ENCODE peak calls at places on chromosome 5, in eight cellular contexts. One of them, this sample, is unnamed.
A peak's percentile ranks its signal among the peaks of the same experiment; 100 is the strongest.

GRCh38 chr5:92163906-92164305 is 780.8 kb upstream of the ARRDC3 start:
- DNase-seq in activated CD4-positive, alpha-beta T cell treated with anti-CD3 and anti-CD28 coated beads for 24 hours: no peak
- DNase-seq in stimulated activated CD4-positive, alpha-beta T cell treated with anti-CD3 and anti-CD28 coated beads, Interleukin-15, amount 100 ng/mL, for 48 hours: no peak
- DNase-seq in MCF 10A: no peak
- DNase-seq in mammary epithelial cell: no peak
- DNase-seq in T-helper 9 cell: no peak
- DNase-seq in transverse colon: no peak
- DNase-seq in activated CD4-positive, CD25-positive, alpha-beta regulatory T cell treated with anti-CD3 and anti-CD28 coated beads, Interleukin-2, amount 50 U/mL, for 16 hours: no peak
- DNase-seq in this sample: no peak

GRCh38 chr5:55694152-55694830 is 17.8 kb downstream of the SLC38A9 start:
- DNase-seq in activated CD4-positive, CD25-positive, alpha-beta regulatory T cell treated with anti-CD3 and anti-CD28 coated beads, Interleukin-2, amount 50 U/mL, for 16 hours: no peak
- DNase-seq in MCF 10A: peak; percentile 40
- DNase-seq in transverse colon: no peak
- DNase-seq in T-helper 9 cell: no peak
- DNase-seq in stimulated activated CD4-positive, alpha-beta T cell treated with anti-CD3 and anti-CD28 coated beads, Interleukin-15, amount 100 ng/mL, for 48 hours: no peak
- DNase-seq in mammary epithelial cell: peak; percentile 36
- DNase-seq in activated CD4-positive, alpha-beta T cell treated with anti-CD3 and anti-CD28 coated beads for 24 hours: no peak
- DNase-seq in this sample: no peak

GRCh38 chr5:131169810-131170539 is 769 bp upstream of the LYRM7 start:
- DNase-seq in activated CD4-positive, alpha-beta T cell treated with anti-CD3 and anti-CD28 coated beads for 24 hours: no peak
- DNase-seq in stimulated activated CD4-positive, alpha-beta T cell treated with anti-CD3 and anti-CD28 coated beads, Interleukin-15, amount 100 ng/mL, for 48 hours: no peak
- DNase-seq in activated CD4-positive, CD25-positive, alpha-beta regulatory T cell treated with anti-CD3 and anti-CD28 coated beads, Interleukin-2, amount 50 U/mL, for 16 hours: no peak
- DNase-seq in mammary epithelial cell: no peak
- DNase-seq in T-helper 9 cell: no peak
- DNase-seq in transverse colon: no peak
- DNase-seq in MCF 10A: no peak
- DNase-seq in this sample: no peak

GRCh38 chr5:82987188-82987587 is 90.0 kb downstream of the TMEM167A start:
- DNase-seq in activated CD4-positive, alpha-beta T cell treated with anti-CD3 and anti-CD28 coated beads for 24 hours: no peak
- DNase-seq in activated CD4-positive, CD25-positive, alpha-beta regulatory T cell treated with anti-CD3 and anti-CD28 coated beads, Interleukin-2, amount 50 U/mL, for 16 hours: no peak
- DNase-seq in mammary epithelial cell: peak; percentile 58
- DNase-seq in MCF 10A: no peak
- DNase-seq in T-helper 9 cell: no peak
- DNase-seq in stimulated activated CD4-positive, alpha-beta T cell treated with anti-CD3 and anti-CD28 coated beads, Interleukin-15, amount 100 ng/mL, for 48 hours: no peak
- DNase-seq in transverse colon: no peak
- DNase-seq in this sample: no peak

GRCh38 chr5:133702773-133703770 is 90.7 kb upstream of the FSTL4 start:
- DNase-seq in stimulated activated CD4-positive, alpha-beta T cell treated with anti-CD3 and anti-CD28 coated beads, Interleukin-15, amount 100 ng/mL, for 48 hours: no peak
- DNase-seq in MCF 10A: no peak
- DNase-seq in T-helper 9 cell: no peak
- DNase-seq in activated CD4-positive, alpha-beta T cell treated with anti-CD3 and anti-CD28 coated beads for 24 hours: no peak
- DNase-seq in mammary epithelial cell: no peak
- DNase-seq in activated CD4-positive, CD25-positive, alpha-beta regulatory T cell treated with anti-CD3 and anti-CD28 coated beads, Interleukin-2, amount 50 U/mL, for 16 hours: no peak
- DNase-seq in transverse colon: no peak
- DNase-seq in this sample: no peak

GRCh38 chr5:60993875-60994571 is 49.0 kb downstream of the NDUFAF2 start:
- DNase-seq in T-helper 9 cell: no peak
- DNase-seq in activated CD4-positive, alpha-beta T cell treated with anti-CD3 and anti-CD28 coated beads for 24 hours: no peak
- DNase-seq in transverse colon: no peak
- DNase-seq in activated CD4-positive, CD25-positive, alpha-beta regulatory T cell treated with anti-CD3 and anti-CD28 coated beads, Interleukin-2, amount 50 U/mL, for 16 hours: no peak
- DNase-seq in stimulated activated CD4-positive, alpha-beta T cell treated with anti-CD3 and anti-CD28 coated beads, Interleukin-15, amount 100 ng/mL, for 48 hours: no peak
- DNase-seq in mammary epithelial cell: no peak
- DNase-seq in MCF 10A: no peak
- DNase-seq in this sample: no peak

GRCh38 chr5:55438931-55439477 is 95.8 kb downstream of the PLPP1 start:
- DNase-seq in MCF 10A: no peak
- DNase-seq in activated CD4-positive, alpha-beta T cell treated with anti-CD3 and anti-CD28 coated beads for 24 hours: no peak
- DNase-seq in activated CD4-positive, CD25-positive, alpha-beta regulatory T cell treated with anti-CD3 and anti-CD28 coated beads, Interleukin-2, amount 50 U/mL, for 16 hours: no peak
- DNase-seq in mammary epithelial cell: no peak
- DNase-seq in T-helper 9 cell: no peak
- DNase-seq in transverse colon: peak; percentile 23
- DNase-seq in stimulated activated CD4-positive, alpha-beta T cell treated with anti-CD3 and anti-CD28 coated beads, Interleukin-15, amount 100 ng/mL, for 48 hours: no peak
- DNase-seq in this sample: no peak

GRCh38 chr5:160439205-160439600 is 17.5 kb downstream of the PTTG1 start:
- DNase-seq in activated CD4-positive, CD25-positive, alpha-beta regulatory T cell treated with anti-CD3 and anti-CD28 coated beads, Interleukin-2, amount 50 U/mL, for 16 hours: peak; percentile 78
- DNase-seq in transverse colon: peak; percentile 94
- DNase-seq in MCF 10A: peak; percentile 84
- DNase-seq in stimulated activated CD4-positive, alpha-beta T cell treated with anti-CD3 and anti-CD28 coated beads, Interleukin-15, amount 100 ng/mL, for 48 hours: peak; percentile 88
- DNase-seq in T-helper 9 cell: peak; percentile 89
- DNase-seq in activated CD4-positive, alpha-beta T cell treated with anti-CD3 and anti-CD28 coated beads for 24 hours: peak; percentile 90
- DNase-seq in mammary epithelial cell: peak; percentile 70
- DNase-seq in this sample: peak; percentile 83

GRCh38 chr5:98108497-98108896 is 665.0 kb upstream of the RGMB start:
- DNase-seq in T-helper 9 cell: no peak
- DNase-seq in activated CD4-positive, CD25-positive, alpha-beta regulatory T cell treated with anti-CD3 and anti-CD28 coated beads, Interleukin-2, amount 50 U/mL, for 16 hours: no peak
- DNase-seq in stimulated activated CD4-positive, alpha-beta T cell treated with anti-CD3 and anti-CD28 coated beads, Interleukin-15, amount 100 ng/mL, for 48 hours: no peak
- DNase-seq in activated CD4-positive, alpha-beta T cell treated with anti-CD3 and anti-CD28 coated beads for 24 hours: no peak
- DNase-seq in mammary epithelial cell: peak; percentile 83
- DNase-seq in MCF 10A: peak; percentile 54
- DNase-seq in transverse colon: no peak
- DNase-seq in this sample: no peak

GRCh38 chr5:116442095-116442534 is 132.5 kb downstream of the SEMA6A start:
- DNase-seq in activated CD4-positive, alpha-beta T cell treated with anti-CD3 and anti-CD28 coated beads for 24 hours: no peak
- DNase-seq in transverse colon: peak; percentile 42
- DNase-seq in T-helper 9 cell: no peak
- DNase-seq in stimulated activated CD4-positive, alpha-beta T cell treated with anti-CD3 and anti-CD28 coated beads, Interleukin-15, amount 100 ng/mL, for 48 hours: no peak
- DNase-seq in mammary epithelial cell: peak; percentile 80
- DNase-seq in MCF 10A: peak; percentile 76
- DNase-seq in activated CD4-positive, CD25-positive, alpha-beta regulatory T cell treated with anti-CD3 and anti-CD28 coated beads, Interleukin-2, amount 50 U/mL, for 16 hours: no peak
- DNase-seq in this sample: no peak

GRCh38 chr5:8061140-8061469 is 192.2 kb downstream of the MTRR start:
- DNase-seq in transverse colon: no peak
- DNase-seq in activated CD4-positive, CD25-positive, alpha-beta regulatory T cell treated with anti-CD3 and anti-CD28 coated beads, Interleukin-2, amount 50 U/mL, for 16 hours: no peak
- DNase-seq in mammary epithelial cell: no peak
- DNase-seq in T-helper 9 cell: no peak
- DNase-seq in activated CD4-positive, alpha-beta T cell treated with anti-CD3 and anti-CD28 coated beads for 24 hours: no peak
- DNase-seq in stimulated activated CD4-positive, alpha-beta T cell treated with anti-CD3 and anti-CD28 coated beads, Interleukin-15, amount 100 ng/mL, for 48 hours: no peak
- DNase-seq in MCF 10A: no peak
- DNase-seq in this sample: no peak

GRCh38 chr5:32339198-32339597 is 26.5 kb upstream of the MTMR12 start:
- DNase-seq in MCF 10A: peak; percentile 56
- DNase-seq in activated CD4-positive, CD25-positive, alpha-beta regulatory T cell treated with anti-CD3 and anti-CD28 coated beads, Interleukin-2, amount 50 U/mL, for 16 hours: no peak
- DNase-seq in transverse colon: no peak
- DNase-seq in T-helper 9 cell: no peak
- DNase-seq in stimulated activated CD4-positive, alpha-beta T cell treated with anti-CD3 and anti-CD28 coated beads, Interleukin-15, amount 100 ng/mL, for 48 hours: no peak
- DNase-seq in activated CD4-positive, alpha-beta T cell treated with anti-CD3 and anti-CD28 coated beads for 24 hours: no peak
- DNase-seq in mammary epithelial cell: peak; percentile 33
- DNase-seq in this sample: no peak

GRCh38 chr5:142743677-142744441 is 26.3 kb upstream of the ARHGAP26 start:
- DNase-seq in mammary epithelial cell: peak; percentile 25
- DNase-seq in MCF 10A: no peak
- DNase-seq in activated CD4-positive, alpha-beta T cell treated with anti-CD3 and anti-CD28 coated beads for 24 hours: no peak
- DNase-seq in activated CD4-positive, CD25-positive, alpha-beta regulatory T cell treated with anti-CD3 and anti-CD28 coated beads, Interleukin-2, amount 50 U/mL, for 16 hours: no peak
- DNase-seq in T-helper 9 cell: no peak
- DNase-seq in transverse colon: no peak
- DNase-seq in stimulated activated CD4-positive, alpha-beta T cell treated with anti-CD3 and anti-CD28 coated beads, Interleukin-15, amount 100 ng/mL, for 48 hours: no peak
- DNase-seq in this sample: no peak

GRCh38 chr5:160787247-160787646 is 64.8 kb downstream of the ATP10B start:
- DNase-seq in MCF 10A: peak; percentile 57
- DNase-seq in T-helper 9 cell: no peak
- DNase-seq in stimulated activated CD4-positive, alpha-beta T cell treated with anti-CD3 and anti-CD28 coated beads, Interleukin-15, amount 100 ng/mL, for 48 hours: peak; percentile 3
- DNase-seq in mammary epithelial cell: peak; percentile 40
- DNase-seq in transverse colon: peak; percentile 81
- DNase-seq in activated CD4-positive, alpha-beta T cell treated with anti-CD3 and anti-CD28 coated beads for 24 hours: no peak
- DNase-seq in activated CD4-positive, CD25-positive, alpha-beta regulatory T cell treated with anti-CD3 and anti-CD28 coated beads, Interleukin-2, amount 50 U/mL, for 16 hours: no peak
- DNase-seq in this sample: peak; percentile 15

GRCh38 chr5:71782393-71782770 is 63.3 kb downstream of the CARTPT start:
- DNase-seq in activated CD4-positive, alpha-beta T cell treated with anti-CD3 and anti-CD28 coated beads for 24 hours: no peak
- DNase-seq in mammary epithelial cell: peak; percentile 17
- DNase-seq in MCF 10A: no peak
- DNase-seq in transverse colon: no peak
- DNase-seq in T-helper 9 cell: no peak
- DNase-seq in activated CD4-positive, CD25-positive, alpha-beta regulatory T cell treated with anti-CD3 and anti-CD28 coated beads, Interleukin-2, amount 50 U/mL, for 16 hours: no peak
- DNase-seq in stimulated activated CD4-positive, alpha-beta T cell treated with anti-CD3 and anti-CD28 coated beads, Interleukin-15, amount 100 ng/mL, for 48 hours: no peak
- DNase-seq in this sample: no peak

GRCh38 chr5:78566747-78567449 is 81.7 kb downstream of the LHFPL2 start:
- DNase-seq in MCF 10A: no peak
- DNase-seq in stimulated activated CD4-positive, alpha-beta T cell treated with anti-CD3 and anti-CD28 coated beads, Interleukin-15, amount 100 ng/mL, for 48 hours: no peak
- DNase-seq in activated CD4-positive, CD25-positive, alpha-beta regulatory T cell treated with anti-CD3 and anti-CD28 coated beads, Interleukin-2, amount 50 U/mL, for 16 hours: no peak
- DNase-seq in activated CD4-positive, alpha-beta T cell treated with anti-CD3 and anti-CD28 coated beads for 24 hours: no peak
- DNase-seq in mammary epithelial cell: peak; percentile 27
- DNase-seq in T-helper 9 cell: no peak
- DNase-seq in transverse colon: no peak
- DNase-seq in this sample: no peak

GRCh38 chr5:74575741-74576538 is 64.6 kb downstream of the ENC1 start:
- DNase-seq in transverse colon: no peak
- DNase-seq in stimulated activated CD4-positive, alpha-beta T cell treated with anti-CD3 and anti-CD28 coated beads, Interleukin-15, amount 100 ng/mL, for 48 hours: no peak
- DNase-seq in mammary epithelial cell: peak; percentile 92
- DNase-seq in activated CD4-positive, alpha-beta T cell treated with anti-CD3 and anti-CD28 coated beads for 24 hours: no peak
- DNase-seq in MCF 10A: peak; percentile 81
- DNase-seq in activated CD4-positive, CD25-positive, alpha-beta regulatory T cell treated with anti-CD3 and anti-CD28 coated beads, Interleukin-2, amount 50 U/mL, for 16 hours: no peak
- DNase-seq in T-helper 9 cell: no peak
- DNase-seq in this sample: no peak

GRCh38 chr5:26757941-26758340 is 280.4 kb downstream of the CDH9 start:
- DNase-seq in transverse colon: no peak
- DNase-seq in activated CD4-positive, CD25-positive, alpha-beta regulatory T cell treated with anti-CD3 and anti-CD28 coated beads, Interleukin-2, amount 50 U/mL, for 16 hours: no peak
- DNase-seq in activated CD4-positive, alpha-beta T cell treated with anti-CD3 and anti-CD28 coated beads for 24 hours: no peak
- DNase-seq in MCF 10A: peak; percentile 18
- DNase-seq in mammary epithelial cell: no peak
- DNase-seq in T-helper 9 cell: no peak
- DNase-seq in stimulated activated CD4-positive, alpha-beta T cell treated with anti-CD3 and anti-CD28 coated beads, Interleukin-15, amount 100 ng/mL, for 48 hours: no peak
- DNase-seq in this sample: no peak

GRCh38 chr5:180910735-180911134 is 11.8 kb downstream of the BTNL8 start:
- DNase-seq in MCF 10A: no peak
- DNase-seq in stimulated activated CD4-positive, alpha-beta T cell treated with anti-CD3 and anti-CD28 coated beads, Interleukin-15, amount 100 ng/mL, for 48 hours: no peak
- DNase-seq in activated CD4-positive, CD25-positive, alpha-beta regulatory T cell treated with anti-CD3 and anti-CD28 coated beads, Interleukin-2, amount 50 U/mL, for 16 hours: no peak
- DNase-seq in activated CD4-positive, alpha-beta T cell treated with anti-CD3 and anti-CD28 coated beads for 24 hours: no peak
- DNase-seq in mammary epithelial cell: peak; percentile 29
- DNase-seq in T-helper 9 cell: no peak
- DNase-seq in transverse colon: no peak
- DNase-seq in this sample: no peak

GRCh38 chr5:16467363-16468219 is 2.0 kb upstream of the ZNF622 start:
- DNase-seq in transverse colon: no peak
- DNase-seq in activated CD4-positive, alpha-beta T cell treated with anti-CD3 and anti-CD28 coated beads for 24 hours: no peak
- DNase-seq in activated CD4-positive, CD25-positive, alpha-beta regulatory T cell treated with anti-CD3 and anti-CD28 coated beads, Interleukin-2, amount 50 U/mL, for 16 hours: no peak
- DNase-seq in mammary epithelial cell: peak; percentile 80
- DNase-seq in MCF 10A: peak; percentile 46
- DNase-seq in stimulated activated CD4-positive, alpha-beta T cell treated with anti-CD3 and anti-CD28 coated beads, Interleukin-15, amount 100 ng/mL, for 48 hours: no peak
- DNase-seq in T-helper 9 cell: no peak
- DNase-seq in this sample: no peak

GRCh38 chr5:30100929-30101328 is 1092.6 kb upstream of the CDH6 start:
- DNase-seq in activated CD4-positive, alpha-beta T cell treated with anti-CD3 and anti-CD28 coated beads for 24 hours: no peak
- DNase-seq in activated CD4-positive, CD25-positive, alpha-beta regulatory T cell treated with anti-CD3 and anti-CD28 coated beads, Interleukin-2, amount 50 U/mL, for 16 hours: no peak
- DNase-seq in T-helper 9 cell: no peak
- DNase-seq in mammary epithelial cell: no peak
- DNase-seq in transverse colon: no peak
- DNase-seq in MCF 10A: peak; percentile 45
- DNase-seq in stimulated activated CD4-positive, alpha-beta T cell treated with anti-CD3 and anti-CD28 coated beads, Interleukin-15, amount 100 ng/mL, for 48 hours: no peak
- DNase-seq in this sample: no peak

GRCh38 chr5:65121880-65122436 is 353.2 kb downstream of the CWC27 start:
- DNase-seq in activated CD4-positive, CD25-positive, alpha-beta regulatory T cell treated with anti-CD3 and anti-CD28 coated beads, Interleukin-2, amount 50 U/mL, for 16 hours: no peak
- DNase-seq in stimulated activated CD4-positive, alpha-beta T cell treated with anti-CD3 and anti-CD28 coated beads, Interleukin-15, amount 100 ng/mL, for 48 hours: no peak
- DNase-seq in mammary epithelial cell: peak; percentile 75
- DNase-seq in T-helper 9 cell: no peak
- DNase-seq in transverse colon: no peak
- DNase-seq in activated CD4-positive, alpha-beta T cell treated with anti-CD3 and anti-CD28 coated beads for 24 hours: no peak
- DNase-seq in MCF 10A: peak; percentile 78
- DNase-seq in this sample: no peak

GRCh38 chr5:43386960-43387362 is 25.2 kb downstream of the CCL28 start:
- DNase-seq in stimulated activated CD4-positive, alpha-beta T cell treated with anti-CD3 and anti-CD28 coated beads, Interleukin-15, amount 100 ng/mL, for 48 hours: no peak
- DNase-seq in T-helper 9 cell: no peak
- DNase-seq in activated CD4-positive, alpha-beta T cell treated with anti-CD3 and anti-CD28 coated beads for 24 hours: no peak
- DNase-seq in MCF 10A: peak; percentile 63
- DNase-seq in mammary epithelial cell: peak; percentile 70
- DNase-seq in transverse colon: no peak
- DNase-seq in activated CD4-positive, CD25-positive, alpha-beta regulatory T cell treated with anti-CD3 and anti-CD28 coated beads, Interleukin-2, amount 50 U/mL, for 16 hours: no peak
- DNase-seq in this sample: no peak

GRCh38 chr5:19920761-19921160 is 67.2 kb downstream of the CDH18 start:
- DNase-seq in T-helper 9 cell: no peak
- DNase-seq in MCF 10A: peak; percentile 4
- DNase-seq in mammary epithelial cell: peak; percentile 26
- DNase-seq in activated CD4-positive, CD25-positive, alpha-beta regulatory T cell treated with anti-CD3 and anti-CD28 coated beads, Interleukin-2, amount 50 U/mL, for 16 hours: no peak
- DNase-seq in stimulated activated CD4-positive, alpha-beta T cell treated with anti-CD3 and anti-CD28 coated beads, Interleukin-15, amount 100 ng/mL, for 48 hours: no peak
- DNase-seq in transverse colon: no peak
- DNase-seq in activated CD4-positive, alpha-beta T cell treated with anti-CD3 and anti-CD28 coated beads for 24 hours: no peak
- DNase-seq in this sample: no peak

GRCh38 chr5:15609076-15609725 is 109.2 kb downstream of the FBXL7 start:
- DNase-seq in MCF 10A: no peak
- DNase-seq in activated CD4-positive, alpha-beta T cell treated with anti-CD3 and anti-CD28 coated beads for 24 hours: no peak
- DNase-seq in transverse colon: no peak
- DNase-seq in stimulated activated CD4-positive, alpha-beta T cell treated with anti-CD3 and anti-CD28 coated beads, Interleukin-15, amount 100 ng/mL, for 48 hours: no peak
- DNase-seq in T-helper 9 cell: no peak
- DNase-seq in activated CD4-positive, CD25-positive, alpha-beta regulatory T cell treated with anti-CD3 and anti-CD28 coated beads, Interleukin-2, amount 50 U/mL, for 16 hours: no peak
- DNase-seq in mammary epithelial cell: peak; percentile 33
- DNase-seq in this sample: no peak

GRCh38 chr5:68680376-68680775 is 413.4 kb upstream of the SLC30A5 start:
- DNase-seq in activated CD4-positive, alpha-beta T cell treated with anti-CD3 and anti-CD28 coated beads for 24 hours: no peak
- DNase-seq in stimulated activated CD4-positive, alpha-beta T cell treated with anti-CD3 and anti-CD28 coated beads, Interleukin-15, amount 100 ng/mL, for 48 hours: no peak
- DNase-seq in activated CD4-positive, CD25-positive, alpha-beta regulatory T cell treated with anti-CD3 and anti-CD28 coated beads, Interleukin-2, amount 50 U/mL, for 16 hours: no peak
- DNase-seq in MCF 10A: no peak
- DNase-seq in transverse colon: no peak
- DNase-seq in mammary epithelial cell: no peak
- DNase-seq in T-helper 9 cell: no peak
- DNase-seq in this sample: no peak

GRCh38 chr5:463952-464351 is 21.0 kb downstream of the EXOC3 start:
- DNase-seq in MCF 10A: no peak
- DNase-seq in transverse colon: peak; percentile 15
- DNase-seq in T-helper 9 cell: peak; percentile 52
- DNase-seq in activated CD4-positive, alpha-beta T cell treated with anti-CD3 and anti-CD28 coated beads for 24 hours: peak; percentile 59
- DNase-seq in mammary epithelial cell: no peak
- DNase-seq in activated CD4-positive, CD25-positive, alpha-beta regulatory T cell treated with anti-CD3 and anti-CD28 coated beads, Interleukin-2, amount 50 U/mL, for 16 hours: peak; percentile 76
- DNase-seq in stimulated activated CD4-positive, alpha-beta T cell treated with anti-CD3 and anti-CD28 coated beads, Interleukin-15, amount 100 ng/mL, for 48 hours: peak; percentile 53
- DNase-seq in this sample: no peak

GRCh38 chr5:55360190-55360589 is 52.4 kb downstream of the MTREX start:
- DNase-seq in activated CD4-positive, alpha-beta T cell treated with anti-CD3 and anti-CD28 coated beads for 24 hours: no peak
- DNase-seq in MCF 10A: peak; percentile 51
- DNase-seq in transverse colon: no peak
- DNase-seq in T-helper 9 cell: no peak
- DNase-seq in stimulated activated CD4-positive, alpha-beta T cell treated with anti-CD3 and anti-CD28 coated beads, Interleukin-15, amount 100 ng/mL, for 48 hours: no peak
- DNase-seq in activated CD4-positive, CD25-positive, alpha-beta regulatory T cell treated with anti-CD3 and anti-CD28 coated beads, Interleukin-2, amount 50 U/mL, for 16 hours: no peak
- DNase-seq in mammary epithelial cell: peak; percentile 70
- DNase-seq in this sample: no peak

GRCh38 chr5:153718713-153719112 is 228.2 kb downstream of the GRIA1 start:
- DNase-seq in transverse colon: no peak
- DNase-seq in activated CD4-positive, CD25-positive, alpha-beta regulatory T cell treated with anti-CD3 and anti-CD28 coated beads, Interleukin-2, amount 50 U/mL, for 16 hours: no peak
- DNase-seq in activated CD4-positive, alpha-beta T cell treated with anti-CD3 and anti-CD28 coated beads for 24 hours: no peak
- DNase-seq in T-helper 9 cell: no peak
- DNase-seq in MCF 10A: no peak
- DNase-seq in mammary epithelial cell: peak; percentile 87
- DNase-seq in stimulated activated CD4-positive, alpha-beta T cell treated with anti-CD3 and anti-CD28 coated beads, Interleukin-15, amount 100 ng/mL, for 48 hours: no peak
- DNase-seq in this sample: no peak

GRCh38 chr5:369151-369939 is 47.8 kb downstream of the AHRR start:
- DNase-seq in mammary epithelial cell: no peak
- DNase-seq in T-helper 9 cell: no peak
- DNase-seq in activated CD4-positive, CD25-positive, alpha-beta regulatory T cell treated with anti-CD3 and anti-CD28 coated beads, Interleukin-2, amount 50 U/mL, for 16 hours: no peak
- DNase-seq in stimulated activated CD4-positive, alpha-beta T cell treated with anti-CD3 and anti-CD28 coated beads, Interleukin-15, amount 100 ng/mL, for 48 hours: no peak
- DNase-seq in activated CD4-positive, alpha-beta T cell treated with anti-CD3 and anti-CD28 coated beads for 24 hours: no peak
- DNase-seq in MCF 10A: no peak
- DNase-seq in transverse colon: peak; percentile 8
- DNase-seq in this sample: peak; percentile 41

GRCh38 chr5:150350524-150351344 is 6.8 kb upstream of the TCOF1 start:
- DNase-seq in stimulated activated CD4-positive, alpha-beta T cell treated with anti-CD3 and anti-CD28 coated beads, Interleukin-15, amount 100 ng/mL, for 48 hours: peak; percentile 46
- DNase-seq in T-helper 9 cell: peak; percentile 14
- DNase-seq in transverse colon: peak; percentile 79
- DNase-seq in activated CD4-positive, alpha-beta T cell treated with anti-CD3 and anti-CD28 coated beads for 24 hours: peak; percentile 14
- DNase-seq in activated CD4-positive, CD25-positive, alpha-beta regulatory T cell treated with anti-CD3 and anti-CD28 coated beads, Interleukin-2, amount 50 U/mL, for 16 hours: no peak
- DNase-seq in mammary epithelial cell: peak; percentile 55
- DNase-seq in MCF 10A: peak; percentile 91
- DNase-seq in this sample: peak; percentile 83

GRCh38 chr5:175814676-175815075 is 56.7 kb upstream of the CPLX2 start:
- DNase-seq in activated CD4-positive, CD25-positive, alpha-beta regulatory T cell treated with anti-CD3 and anti-CD28 coated beads, Interleukin-2, amount 50 U/mL, for 16 hours: no peak
- DNase-seq in stimulated activated CD4-positive, alpha-beta T cell treated with anti-CD3 and anti-CD28 coated beads, Interleukin-15, amount 100 ng/mL, for 48 hours: no peak
- DNase-seq in MCF 10A: peak; percentile 95
- DNase-seq in mammary epithelial cell: peak; percentile 78
- DNase-seq in transverse colon: no peak
- DNase-seq in T-helper 9 cell: no peak
- DNase-seq in activated CD4-positive, alpha-beta T cell treated with anti-CD3 and anti-CD28 coated beads for 24 hours: no peak
- DNase-seq in this sample: no peak

GRCh38 chr5:168532471-168532870 is 3.4 kb downstream of the FBLL1 start:
- DNase-seq in activated CD4-positive, alpha-beta T cell treated with anti-CD3 and anti-CD28 coated beads for 24 hours: no peak
- DNase-seq in activated CD4-positive, CD25-positive, alpha-beta regulatory T cell treated with anti-CD3 and anti-CD28 coated beads, Interleukin-2, amount 50 U/mL, for 16 hours: no peak
- DNase-seq in transverse colon: no peak
- DNase-seq in mammary epithelial cell: no peak
- DNase-seq in MCF 10A: no peak
- DNase-seq in T-helper 9 cell: no peak
- DNase-seq in stimulated activated CD4-positive, alpha-beta T cell treated with anti-CD3 and anti-CD28 coated beads, Interleukin-15, amount 100 ng/mL, for 48 hours: no peak
- DNase-seq in this sample: no peak

This sample was measured in H1.